ENCODE peak calls at places on chromosomes 6 and 20, in seven cellular contexts. E is HAP-1, C is transverse colon, K is body of pancreas, N is mucosa of descending colon, Q is SK-N-MC, R is mesendoderm. X is an unnamed sample. For H3K36me3, the result is how much of the 10 kb centered on the place peaks cover.

GRCh38 chr6:80333342-80333741 is 226.9 kb downstream of the BCKDHB start:
- DNase-seq in N (no peak), C (no peak), R (no peak), E (no peak), Q (peak), K (no peak), X (no peak)

GRCh38 chr6:54267798-54268197 is 40.4 kb upstream of the TINAG start:
- DNase-seq in R (peak), N (peak), Q (no peak), C (peak), E (peak), K (peak), X (no peak)

GRCh38 chr20:44728835-44729342 is 13.7 kb downstream of the CCN5 start:
- DNase-seq in N (no peak), Q (no peak), C (no peak), R (peak), E (no peak), K (peak), X (no peak)

GRCh38 chr20:13430346-13431002 is 208.3 kb downstream of the TASP1 start:
- DNase-seq in R (no peak), E (no peak), Q (no peak), C (no peak), N (no peak), K (no peak), X (no peak)

GRCh38 chr6:3305216-3305565 is 46.4 kb downstream of the PSMG4 start:
- DNase-seq in K (no peak), R (no peak), C (no peak), E (no peak), N (no peak), Q (no peak), X (no peak)

GRCh38 chr6:44254201-44254956 is 2.9 kb downstream of the SLC35B2 start:
- DNase-seq in Q (no peak), N (no peak), R (no peak), K (no peak), E (no peak), C (no peak), X (no peak)

GRCh38 chr20:2130062-2130591 is 28.5 kb downstream of the STK35 start:
- DNase-seq in C (no peak), E (no peak), K (no peak), Q (no peak), R (no peak), N (no peak), X (no peak)

GRCh38 chr6:88360203-88360797 is 194.2 kb upstream of the CNR1 start:
- DNase-seq in R (no peak), C (no peak), K (no peak), E (no peak), Q (no peak), N (no peak), X (no peak)

GRCh38 chr6:124947821-124948451 is 14.3 kb upstream of the RNF217 start:
- DNase-seq in N (no peak), Q (no peak), K (no peak), C (no peak), R (no peak), E (no peak), X (no peak)

GRCh38 chr20:16290358-16290757 is 282.9 kb downstream of the KIF16B start:
- DNase-seq in E (no peak), R (peak), C (no peak), Q (no peak), K (no peak), N (no peak), X (peak)

GRCh38 chr20:4406627-4407026 is 315.1 kb upstream of the PRND start:
- DNase-seq in Q (no peak), N (no peak), C (no peak), E (no peak), K (no peak), R (no peak), X (no peak)

DNA sequence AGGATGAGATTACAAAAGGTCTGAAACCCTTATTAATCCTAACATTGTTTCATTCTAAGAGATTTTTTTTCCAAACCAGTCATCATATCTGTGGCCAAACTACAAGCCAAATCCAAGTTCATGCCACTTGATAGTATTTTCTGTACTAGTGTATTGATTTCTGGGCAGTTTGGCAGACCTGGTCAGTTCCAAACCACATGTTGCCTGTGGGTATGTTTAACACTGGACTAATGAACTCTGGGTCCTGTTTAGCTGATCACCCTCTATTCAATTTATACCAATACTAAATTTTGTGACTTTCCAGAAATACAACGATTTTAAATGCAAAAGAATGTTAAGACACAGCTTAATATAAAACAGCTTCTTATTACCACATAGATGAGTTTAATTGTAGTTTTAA is 24.0 kb downstream of the TBX18 start:
- DNase-seq in Q (no peak), R (no peak), E (no peak), C (no peak), K (no peak), N (no peak), X (no peak)
- H3K36me3 ChIP-seq in Q (under half), R (under half), E (under half), C (under half), K (under half), N (under half), X (under half)

DNA sequence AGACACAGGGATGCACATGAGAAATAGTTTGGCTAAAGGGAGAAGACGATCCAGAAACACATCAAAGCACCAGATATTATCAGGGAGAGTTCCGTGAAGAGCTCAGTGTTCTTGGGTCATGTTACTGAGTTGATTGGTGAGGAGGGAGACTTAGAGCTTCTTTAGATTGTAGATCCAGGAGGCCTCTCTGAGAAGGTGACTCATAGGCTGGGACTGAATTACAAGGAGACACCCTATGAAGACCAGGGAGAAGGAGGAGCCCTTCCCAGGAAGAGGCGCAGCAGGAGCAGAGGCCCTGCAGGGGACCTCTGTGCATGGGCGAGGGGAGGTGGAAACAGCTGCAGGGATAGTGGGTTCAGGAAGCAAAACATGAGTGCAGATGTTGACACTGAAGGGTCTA is 196.5 kb downstream of the SLC24A3 start:
- DNase-seq in K (no peak), Q (no peak), N (no peak), E (no peak), C (no peak), R (peak), X (no peak)
- H3K36me3 ChIP-seq in K (under half), Q (under half), N (under half), E (under half), C (under half), R (under half), X (under half)

DNA sequence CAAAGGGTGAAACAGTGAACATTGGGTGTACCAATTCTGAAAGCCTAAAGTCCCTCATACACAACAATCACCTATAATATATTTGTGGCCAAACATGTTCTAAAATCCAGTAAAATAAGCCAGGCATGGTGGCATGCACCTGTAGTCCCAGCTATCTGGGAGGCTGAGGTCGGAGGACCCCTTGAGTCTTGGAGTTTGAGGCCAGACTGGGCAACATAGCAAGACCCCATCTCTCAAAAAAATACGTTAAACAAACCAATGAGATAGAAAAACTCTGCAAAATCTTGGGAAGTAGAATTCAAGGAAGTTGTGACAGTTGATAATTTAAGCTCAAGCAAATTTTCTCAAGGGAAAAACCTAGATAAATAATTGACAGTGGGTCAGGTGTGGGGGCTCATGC is 92.6 kb downstream of the CAP2 start:
- DNase-seq in N (no peak), K (no peak), E (no peak), C (no peak), Q (no peak), R (no peak), X (no peak)
- H3K36me3 ChIP-seq in N (under half), K (under half), E (under half), C (under half), Q (under half), R (under half), X (under half)

GRCh38 chr6:158497620-158498019 is 62.3 kb upstream of the TMEM181 start:
- DNase-seq in C (no peak), E (no peak), N (no peak), Q (no peak), R (no peak), K (no peak), X (no peak)
- H3K36me3 ChIP-seq in C (under half), E (under half), N (under half), Q (under half), R (under half), K (under half), X (half or more)

GRCh38 chr6:17622144-17622543 is 22.0 kb downstream of the FAM8A1 start:
- DNase-seq in R (peak), Q (no peak), E (no peak), K (no peak), C (no peak), N (no peak), X (no peak)
- H3K36me3 ChIP-seq in R (under half), Q (half or more), E (half or more), K (under half), C (under half), N (under half), X (under half)

GRCh38 chr20:33393609-33394008 is 7.7 kb downstream of the CDK5RAP1 start:
- DNase-seq in E (no peak), C (no peak), Q (no peak), K (no peak), N (no peak), R (no peak), X (no peak)
- H3K36me3 ChIP-seq in E (under half), C (under half), Q (under half), K (under half), N (under half), R (under half), X (under half)

GRCh38 chr20:21509079-21509596 is 4.7 kb downstream of the NKX2-2 start:
- DNase-seq in N (no peak), C (no peak), R (no peak), Q (no peak), E (no peak), K (no peak), X (no peak)
- H3K36me3 ChIP-seq in N (under half), C (under half), R (under half), Q (half or more), E (under half), K (under half), X (under half)